ENCODE peak calls at places on chromosomes 12 and 14, in six cellular contexts. O, M, T, K, V and D are unnamed samples.

GRCh38 chr12:115210533-115211252 is 526.7 kb upstream of the TBX3 start:
- DNase-seq in O (no peak), K (no peak), M (no peak), T (no peak), V (no peak), D (no peak)

GRCh38 chr14:106586098-106586704 is 1059.8 kb downstream of the TMEM121 start:
- DNase-seq in T (no peak), K (no peak), V (no peak), O (no peak), M (no peak), D (no peak)

GRCh38 chr12:48818831-48819590 is 715 bp downstream of the CACNB3 start:
- DNase-seq in O (no peak), M (no peak), V (peak), K (no peak), T (no peak), D (peak)

GRCh38 chr14:99138999-99139865 is 132.8 kb downstream of the BCL11B start:
- DNase-seq in O (no peak), M (no peak), T (no peak), K (no peak), V (no peak), D (no peak)

GRCh38 chr12:104695453-104696148 is 238.9 kb downstream of the CHST11 start:
- DNase-seq in M (no peak), T (no peak), V (no peak), O (peak), K (peak), D (peak)

GRCh38 chr12:240566-240965 is 22.1 kb downstream of the SLC6A13 start:
- DNase-seq in O (no peak), V (peak), K (no peak), T (no peak), M (no peak), D (no peak)

GRCh38 chr12:78403136-78403535 is 461.4 kb upstream of the SYT1 start:
- DNase-seq in K (no peak), V (no peak), T (no peak), O (peak), M (no peak), D (peak)

GRCh38 chr12:109462868-109463692 is 14.0 kb downstream of the KCTD10 start:
- DNase-seq in K (peak), V (peak), T (no peak), O (peak), M (no peak), D (peak)

GRCh38 chr14:88473791-88474190 is 81.0 kb downstream of the PTPN21 start:
- DNase-seq in V (no peak), O (peak), K (peak), M (no peak), T (no peak), D (no peak)

GRCh38 chr12:131407221-131408035 is 303.5 kb upstream of the SFSWAP start:
- DNase-seq in V (no peak), O (no peak), T (no peak), M (no peak), K (no peak), D (no peak)

GRCh38 chr12:131436922-131437705 is 273.8 kb upstream of the SFSWAP start:
- DNase-seq in O (no peak), K (no peak), T (no peak), M (no peak), V (peak), D (no peak)

GRCh38 chr12:92290016-92290685 is 144.5 kb upstream of the BTG1 start:
- DNase-seq in M (no peak), O (peak), T (no peak), V (no peak), K (no peak), D (peak)

GRCh38 chr12:116591608-116592115 is 32.5 kb downstream of the MAP1LC3B2 start:
- DNase-seq in K (no peak), T (no peak), O (peak), V (no peak), M (no peak), D (peak)

GRCh38 chr14:58772061-58772604 is 134.4 kb downstream of the DACT1 start:
- DNase-seq in V (no peak), M (no peak), T (no peak), O (no peak), K (no peak), D (no peak)

GRCh38 chr14:73753043-73753886 is 39.1 kb upstream of the PNMA1 start:
- DNase-seq in O (no peak), M (no peak), V (peak), T (no peak), K (peak), D (peak)

GRCh38 chr14:81396108-81396507 is 4.0 kb downstream of the STON2 start:
- DNase-seq in K (no peak), O (no peak), V (no peak), M (no peak), T (no peak), D (no peak)

GRCh38 chr12:96237465-96238077 is 43.4 kb downstream of the ELK3 start:
- DNase-seq in V (no peak), M (no peak), K (no peak), O (peak), T (no peak), D (peak)

GRCh38 chr14:99769799-99770198 is 23.4 kb upstream of the EML1 start:
- DNase-seq in K (no peak), O (no peak), V (no peak), M (no peak), T (no peak), D (no peak)

GRCh38 chr12:96780330-96780729 is 126.7 kb upstream of the NEDD1 start:
- DNase-seq in V (no peak), M (no peak), T (no peak), O (no peak), K (no peak), D (no peak)

GRCh38 chr14:75294649-75295033 is 16.0 kb downstream of the FOS start:
- DNase-seq in K (no peak), M (no peak), O (no peak), T (no peak), V (peak), D (no peak)

GRCh38 chr12:53223006-53223305 is 9.1 kb downstream of the RARG start:
- DNase-seq in O (no peak), V (no peak), T (no peak), K (no peak), M (no peak), D (no peak)
- H3K4ac ChIP-seq in O (peak), V (no peak), T (peak), K (peak), M (peak), D (peak)

GRCh38 chr14:61703342-61704129 is 8.2 kb downstream of the HIF1A start:
- DNase-seq in O (no peak), T (no peak), M (no peak), K (no peak), V (no peak), D (no peak)

GRCh38 chr14:61701946-61702345 is 6.6 kb downstream of the HIF1A start:
- DNase-seq in K (no peak), T (no peak), O (no peak), V (no peak), M (no peak), D (no peak)

GRCh38 chr14:61706096-61706690 is 10.9 kb downstream of the HIF1A start:
- DNase-seq in K (no peak), M (no peak), T (no peak), O (no peak), V (no peak), D (no peak)

GRCh38 chr14:61705017-61705416 is 9.7 kb downstream of the HIF1A start:
- DNase-seq in M (no peak), V (no peak), T (no peak), O (peak), K (no peak), D (no peak)

DNA sequence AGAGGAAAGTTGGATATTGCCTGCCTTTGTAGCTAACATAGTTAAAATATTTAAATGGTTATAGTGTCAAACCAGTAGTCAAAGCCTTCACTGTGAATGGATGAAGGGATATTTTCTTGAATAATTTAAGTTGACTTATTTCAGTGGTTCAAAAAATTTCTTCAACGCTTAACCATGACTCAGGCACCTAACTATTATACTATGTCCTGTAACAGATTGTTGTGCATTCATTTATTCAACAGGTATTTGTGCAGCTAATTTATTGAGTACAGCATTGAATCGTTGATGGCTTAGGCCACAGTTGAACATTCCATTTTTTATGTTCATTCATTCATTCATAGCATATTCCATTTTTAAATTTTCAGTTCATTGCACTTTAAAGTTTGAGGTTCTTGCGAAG is 9.2 kb downstream of the HIF1A start:
- DNase-seq in O (no peak), K (no peak), M (no peak), V (no peak), T (no peak), D (no peak)
- H3K9ac ChIP-seq in O (no peak), K (no peak), M (no peak), V (no peak), T (no peak), D (peak)

GRCh38 chr14:68208726-68209125 is 389.1 kb downstream of the RAD51B start:
- DNase-seq in M (no peak), T (no peak), O (no peak), K (no peak), V (no peak), D (no peak)

GRCh38 chr14:68198713-68199464 is 379.3 kb downstream of the RAD51B start:
- DNase-seq in T (no peak), V (no peak), O (no peak), K (no peak), M (no peak), D (no peak)

GRCh38 chr14:68199465-68200145 is 380.0 kb downstream of the RAD51B start:
- DNase-seq in K (no peak), T (peak), M (peak), O (no peak), V (peak), D (no peak)

GRCh38 chr14:68208218-68208617 is 388.6 kb downstream of the RAD51B start:
- DNase-seq in M (no peak), T (no peak), V (no peak), O (no peak), K (no peak), D (no peak)

GRCh38 chr14:68203871-68204270 is 384.3 kb downstream of the RAD51B start:
- DNase-seq in T (no peak), O (no peak), K (no peak), M (no peak), V (no peak), D (no peak)
- H4K91ac ChIP-seq in T (no peak), O (no peak), K (no peak), M (no peak), V (no peak), D (no peak)

DNA sequence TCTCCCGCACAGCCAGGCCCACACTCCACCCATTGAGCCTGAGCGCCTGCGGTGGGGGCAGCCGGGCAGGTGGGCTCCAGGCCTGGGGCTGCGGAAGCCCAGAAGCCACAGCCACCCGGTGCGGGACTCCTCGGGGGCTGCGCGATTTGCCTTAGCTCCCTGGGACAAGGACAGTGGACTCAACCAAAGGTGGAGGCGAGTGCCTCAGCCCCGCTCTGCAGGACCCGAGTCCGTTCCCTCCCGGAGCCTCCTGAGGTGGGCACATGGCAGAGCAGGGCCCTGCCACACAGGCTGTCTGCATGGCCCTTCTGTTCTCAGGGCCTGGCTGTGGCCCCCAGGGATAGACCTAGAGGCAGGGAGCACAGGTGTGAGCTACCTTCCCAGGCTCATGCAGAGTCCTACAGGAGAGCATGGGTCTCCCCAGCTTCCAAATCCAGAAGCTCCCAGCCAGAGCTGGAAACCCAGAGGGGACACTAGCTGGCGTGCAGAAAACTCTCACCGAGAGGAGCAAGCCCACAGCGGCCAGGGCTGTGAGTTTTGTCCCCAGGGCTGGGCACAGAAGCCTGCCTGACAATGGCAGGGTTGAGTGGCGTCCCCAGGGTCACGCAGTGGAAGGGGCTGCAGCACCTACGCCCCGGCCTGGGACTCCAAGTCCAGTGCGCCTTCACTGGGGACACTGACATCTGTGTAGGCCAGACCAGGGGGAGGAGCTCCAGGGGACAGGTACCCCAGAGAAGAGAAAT is 22.2 kb upstream of the LRTM2 start:
- DNase-seq in V (peak), M (no peak), T (no peak), O (no peak), K (no peak), D (no peak)
- H3K4ac ChIP-seq in V (no peak), M (no peak), T (no peak), O (no peak), K (no peak), D (no peak)